ENCODE peak calls at places on chromosomes 3 and 15, in six cellular contexts. I is aorta, F is SJSA1, K is mesendoderm, E is tibial artery, B is right lobe of liver. L is an unnamed sample.

GRCh38 chr3:127448161-127448561 is 142.4 kb downstream of the TPRA1 start:
- DNase-seq in F (no peak), I (no peak), B (no peak), K (peak; percentile 24), E (peak; percentile 9), L (peak; percentile 22)

GRCh38 chr15:42493694-42494093 is 1.7 kb upstream of the SNAP23 start:
- DNase-seq in I (no peak), K (no peak), E (no peak), B (no peak), F (no peak), L (no peak)

GRCh38 chr3:180329187-180329586 is 272.8 kb upstream of the TTC14 start:
- DNase-seq in I (no peak), K (no peak), F (no peak), B (no peak), E (no peak), L (no peak)

GRCh38 chr15:98878172-98878571 is 129.4 kb downstream of the PGPEP1L start:
- DNase-seq in E (no peak), K (no peak), I (no peak), F (peak; percentile 80), B (no peak), L (no peak)

GRCh38 chr3:180239939-180240338 is 203.2 kb upstream of the PEX5L start:
- DNase-seq in F (no peak), I (no peak), B (no peak), E (no peak), K (no peak), L (no peak)

GRCh38 chr15:22919171-22919570 is 61.0 kb downstream of the CYFIP1 start:
- DNase-seq in I (no peak), K (no peak), F (no peak), B (no peak), E (no peak), L (no peak)

GRCh38 chr3:136675150-136675858 is 76.9 kb downstream of the STAG1 start:
- DNase-seq in K (no peak), E (no peak), B (no peak), F (no peak), I (no peak), L (no peak)

GRCh38 chr3:120214161-120214560 is 70.9 kb downstream of the GPR156 start:
- DNase-seq in I (no peak), K (no peak), B (no peak), F (no peak), E (no peak), L (no peak)

GRCh38 chr3:187994221-187995085 is 159.5 kb upstream of the LPP start:
- DNase-seq in F (no peak), B (no peak), E (no peak), I (no peak), K (no peak), L (no peak)

GRCh38 chr15:83282141-83282540 is 2.3 kb downstream of the BNC1 start:
- DNase-seq in K (no peak), I (no peak), F (no peak), E (no peak), B (no peak), L (no peak)

GRCh38 chr15:31083394-31083790 is 18.1 kb downstream of the TRPM1 start:
- DNase-seq in I (no peak), K (no peak), E (no peak), B (no peak), F (peak; percentile 59), L (no peak)

GRCh38 chr15:41513282-41514227 is at the start of gene LTK:
- DNase-seq in I (no peak), E (no peak), F (peak; percentile 21), B (no peak), K (peak; percentile 67), L (no peak)

GRCh38 chr15:65085207-65085753 is 8.7 kb downstream of the KBTBD13 start:
- DNase-seq in B (no peak), K (no peak), E (peak; percentile 81), I (peak; percentile 73), F (no peak), L (no peak)

GRCh38 chr15:65087873-65088642 is 11.5 kb downstream of the KBTBD13 start:
- DNase-seq in F (peak; percentile 99), E (peak; percentile 99), K (no peak), B (peak; percentile 61), I (peak; percentile 95), L (no peak)

GRCh38 chr15:65085990-65086679 is 9.6 kb downstream of the KBTBD13 start:
- DNase-seq in I (no peak), E (peak; percentile 71), B (no peak), K (peak; percentile 78), F (peak; percentile 40), L (no peak)

GRCh38 chr15:65087411-65087810 is 10.9 kb downstream of the KBTBD13 start:
- DNase-seq in F (no peak), E (no peak), K (no peak), B (no peak), I (no peak), L (no peak)

DNA sequence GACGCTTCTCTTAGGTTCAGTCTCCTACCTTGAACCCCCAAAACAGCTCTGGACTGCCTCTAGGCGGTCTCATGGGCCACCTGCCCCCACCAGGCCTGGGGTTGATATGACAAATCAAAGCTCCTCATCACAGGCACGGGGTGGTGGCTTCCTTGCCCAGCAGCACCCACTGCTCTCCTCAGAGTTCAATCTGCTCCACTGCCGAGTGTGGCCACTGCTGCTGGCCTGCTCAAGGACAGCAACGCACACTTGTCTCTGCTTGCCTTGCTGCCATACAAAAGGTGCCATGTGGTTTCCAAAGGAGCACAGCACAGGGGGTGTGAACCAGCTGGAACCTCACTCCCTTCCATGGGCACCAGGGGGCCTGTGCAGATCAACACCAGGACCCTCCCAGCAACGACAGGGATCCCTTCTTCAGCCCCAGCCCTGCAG is 10.2 kb downstream of the KBTBD13 start:
- DNase-seq in E (peak; percentile 68), F (peak; percentile 52), B (no peak), K (no peak), I (peak; percentile 45), L (no peak)
- H3K4me1 ChIP-seq in E (peaks cover 82% of the 10 kb centered on the region), F (peaks cover 84% of the 10 kb centered on the region), B (no peaks in the 10 kb centered on the region), K (peaks cover 21% of the 10 kb centered on the region), I (peaks cover 2% of the 10 kb centered on the region), L (no peaks in the 10 kb centered on the region)

DNA sequence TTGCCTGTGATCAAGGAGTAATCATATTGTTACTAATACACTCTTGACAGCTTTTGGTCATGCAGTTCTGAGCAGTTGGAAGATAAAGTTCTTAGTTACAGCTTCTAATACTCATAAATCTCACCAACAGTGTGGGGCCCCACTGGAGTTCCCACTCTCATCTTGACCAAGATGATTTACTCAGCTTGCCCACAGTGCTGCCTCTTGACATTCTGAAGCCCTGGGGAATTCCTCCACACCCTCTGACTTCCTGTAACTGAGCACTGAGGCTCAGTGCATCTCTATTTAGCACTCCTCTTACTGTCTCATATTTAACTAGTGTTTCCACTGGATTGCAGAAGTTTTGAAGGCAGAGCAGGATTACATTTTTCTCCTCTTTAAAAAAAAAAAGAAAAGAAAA is 1.9 kb upstream of the ARL6IP5 start:
- DNase-seq in E (no peak), F (peak; percentile 62), B (no peak), I (peak; percentile 55), K (no peak), L (no peak)
- H3K4me3 ChIP-seq in E (no peak overlapping the region), F (no peak overlapping the region), B (no peak overlapping the region), I (no peak overlapping the region), K (no peak overlapping the region), L (no peak overlapping the region)

DNA sequence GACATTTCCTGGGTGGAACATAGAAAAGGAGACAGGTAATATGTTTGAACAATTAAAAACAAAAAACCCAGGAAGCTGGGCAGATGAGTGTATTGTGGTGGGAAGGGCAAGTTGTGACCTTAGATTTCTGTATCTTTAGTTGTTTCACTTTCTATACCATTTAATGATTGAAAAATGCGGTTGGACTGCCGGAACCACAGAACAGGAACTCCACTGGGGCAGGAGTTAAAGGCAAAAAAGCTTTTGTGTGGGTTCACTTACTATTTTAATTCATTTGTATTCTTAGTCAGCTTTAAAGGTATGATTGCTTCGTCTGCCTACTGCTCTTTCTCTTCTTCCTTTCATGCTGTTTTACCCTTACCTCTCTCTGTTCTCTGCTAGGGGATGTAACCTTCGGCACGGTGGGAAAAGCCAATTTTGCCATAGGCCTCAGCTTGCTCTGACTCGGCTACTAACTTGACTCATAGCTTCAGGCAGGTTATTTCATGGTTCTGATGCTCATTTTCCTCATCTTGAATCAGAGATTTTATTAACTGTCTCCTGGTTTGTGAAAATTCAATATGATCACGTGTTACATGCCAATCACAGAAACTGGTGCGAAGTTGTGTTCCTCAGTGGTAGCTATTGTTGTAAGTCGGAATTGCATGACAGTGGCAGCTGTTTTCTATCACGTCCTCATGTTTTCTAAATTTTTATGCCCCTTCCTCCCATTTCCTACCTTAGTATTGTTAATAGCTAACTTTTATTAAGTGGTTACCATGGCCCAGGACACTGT is 1.6 kb upstream of the MCTP2 start:
- DNase-seq in B (no peak), F (no peak), I (no peak), K (no peak), E (no peak), L (peak; percentile 49)
- H3K4me1 ChIP-seq in B (no peaks in the 10 kb centered on the region), F (peaks cover 6% of the 10 kb centered on the region), I (no peaks in the 10 kb centered on the region), K (no peaks in the 10 kb centered on the region), E (no peaks in the 10 kb centered on the region), L (peaks cover 14% of the 10 kb centered on the region)

DNA sequence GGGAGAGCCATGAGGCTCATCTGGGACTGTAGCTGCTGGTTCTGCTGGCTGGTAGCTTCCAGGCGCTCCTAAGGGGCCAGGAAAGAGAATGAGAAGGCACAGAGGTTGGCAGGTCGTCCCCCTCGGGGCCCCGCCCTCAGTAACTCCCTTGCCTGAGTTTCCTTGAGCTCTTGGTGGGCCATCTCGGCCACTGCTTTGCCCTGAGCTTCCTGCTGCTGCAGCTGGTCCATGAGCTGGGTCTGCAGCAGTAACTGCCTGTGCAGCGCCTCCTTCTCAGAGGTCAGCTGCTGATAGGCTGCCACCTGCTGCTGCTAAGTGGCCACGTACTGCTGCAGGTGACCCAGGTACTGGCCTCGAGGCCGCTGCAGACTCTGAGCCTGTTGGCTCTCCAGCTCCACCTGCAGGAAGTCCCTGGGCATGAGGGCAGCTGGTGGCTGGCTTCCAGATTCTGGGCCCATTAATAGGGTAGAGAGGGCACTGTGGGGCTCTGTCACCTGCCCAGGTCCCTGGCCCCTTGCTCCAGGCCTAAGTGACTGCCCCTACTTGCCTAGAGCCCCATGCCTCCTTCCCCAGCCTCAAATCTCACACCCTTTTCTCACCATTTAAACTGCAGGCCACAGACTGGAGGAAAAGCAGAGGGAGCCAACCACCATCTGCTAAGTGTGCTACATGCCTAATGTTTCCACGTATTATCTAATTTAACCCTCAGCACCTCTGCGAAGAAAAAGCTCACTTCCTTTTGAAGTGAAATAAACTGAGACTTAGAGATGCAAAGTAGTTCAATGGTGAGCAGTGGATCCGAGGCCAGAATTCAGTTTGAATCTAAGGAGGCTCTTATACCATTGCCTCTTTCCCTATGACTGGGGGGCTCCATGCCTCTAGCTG is 10.8 kb upstream of the VPS33B start:
- DNase-seq in E (no peak), B (peak; percentile 80), K (peak; percentile 91), F (peak; percentile 19), I (peak; percentile 56), L (peak; percentile 89)
- H3K4me3 ChIP-seq in E (no peak overlapping the region), B (no peak overlapping the region), K (no peak overlapping the region), F (no peak overlapping the region), I (no peak overlapping the region), L (no peak overlapping the region)

L was measured in Peyer's patch.